ENCODE peak calls at places on chromosomes 6 and 20, in ten cellular contexts. K, M, P, G, F, Z, S, C, A and H are unnamed samples.
A peak's percentile ranks its signal among the peaks of the same experiment; 100 is the strongest.

GRCh38 chr6:157632821-157633220 is 190.2 kb upstream of the SNX9 start:
- DNase-seq in F (peak; percentile 68), K (no peak), P (no peak), M (no peak), G (no peak), A (no peak), S (no peak), Z (no peak), C (no peak), H (no peak)

GRCh38 chr6:36436466-36436865 is 6.2 kb downstream of the PXT1 start:
- DNase-seq in K (no peak), C (no peak), F (peak; percentile 57), A (no peak), S (no peak), Z (no peak), M (no peak), G (no peak), P (no peak), H (no peak)

GRCh38 chr20:4076671-4077070 is 61.3 kb upstream of the RNF24 start:
- DNase-seq in G (no peak), K (peak; percentile 76), C (no peak), P (no peak), Z (no peak), F (peak; percentile 57), A (no peak), S (no peak), M (no peak), H (no peak)

GRCh38 chr6:79334674-79335073 is 100.2 kb upstream of the HMGN3 start:
- DNase-seq in P (no peak), A (no peak), S (no peak), C (no peak), G (no peak), F (no peak), K (no peak), M (no peak), Z (no peak), H (no peak)

GRCh38 chr6:107116328-107116892 is 1.1 kb upstream of the BEND3 start:
- DNase-seq in P (peak; percentile 92), Z (peak; percentile 57), C (peak; percentile 85), G (peak; percentile 45), K (no peak), S (peak; percentile 25), F (peak; percentile 22), A (peak; percentile 21), M (peak; percentile 94), H (peak; percentile 49)

GRCh38 chr6:32294566-32294965 is 70.7 kb upstream of the NOTCH4 start:
- DNase-seq in Z (no peak), K (no peak), G (no peak), M (no peak), P (no peak), C (no peak), F (no peak), S (no peak), A (no peak), H (no peak)

GRCh38 chr6:133594551-133594950 is 294.4 kb upstream of the TCF21 start:
- DNase-seq in C (no peak), S (no peak), Z (no peak), K (no peak), F (no peak), A (no peak), P (no peak), M (no peak), G (no peak), H (no peak)

GRCh38 chr20:50689864-50690263 is 1.5 kb downstream of the RIPOR3 start:
- DNase-seq in Z (peak; percentile 87), F (no peak), S (peak; percentile 25), C (no peak), K (no peak), P (no peak), M (no peak), A (no peak), G (no peak), H (peak; percentile 86)

GRCh38 chr20:63027425-63028389 is 20.9 kb upstream of the BHLHE23 start:
- DNase-seq in M (no peak), C (no peak), S (no peak), A (no peak), G (peak; percentile 43), P (peak; percentile 37), F (no peak), K (no peak), Z (no peak), H (peak; percentile 20)

GRCh38 chr6:152463183-152463582 is 174.0 kb downstream of the SYNE1 start:
- DNase-seq in G (no peak), Z (no peak), K (no peak), M (no peak), S (no peak), F (no peak), C (no peak), P (no peak), A (no peak), H (no peak)

GRCh38 chr6:45966340-45966739 is 49.3 kb downstream of the CLIC5 start:
- DNase-seq in G (no peak), K (no peak), A (no peak), C (no peak), Z (no peak), S (no peak), M (no peak), F (no peak), P (no peak), H (no peak)
- H3K4me3 ChIP-seq in G (no peak overlapping the region), K (no peak overlapping the region), A (no peak overlapping the region), C (peak overlapping the region; percentile 12), Z (no peak overlapping the region), S (no peak overlapping the region), M (no peak overlapping the region), F (no peak overlapping the region), P (no peak overlapping the region), H (no peak overlapping the region)

GRCh38 chr6:160038479-160038878 is 69.6 kb downstream of the IGF2R start:
- DNase-seq in M (no peak), S (no peak), C (peak; percentile 16), P (no peak), Z (no peak), K (no peak), A (no peak), G (no peak), F (no peak), H (no peak)
- H3K36me3 ChIP-seq in M (peaks cover 79% of the 10 kb centered on the region), S (peaks cover 64% of the 10 kb centered on the region), C (peaks cover 81% of the 10 kb centered on the region), P (peaks cover 3% of the 10 kb centered on the region), Z (peaks cover 91% of the 10 kb centered on the region), K (peaks cover 17% of the 10 kb centered on the region), A (peaks cover 44% of the 10 kb centered on the region), G (peaks cover 67% of the 10 kb centered on the region), F (peaks cover 12% of the 10 kb centered on the region), H (peaks cover 5% of the 10 kb centered on the region)

DNA sequence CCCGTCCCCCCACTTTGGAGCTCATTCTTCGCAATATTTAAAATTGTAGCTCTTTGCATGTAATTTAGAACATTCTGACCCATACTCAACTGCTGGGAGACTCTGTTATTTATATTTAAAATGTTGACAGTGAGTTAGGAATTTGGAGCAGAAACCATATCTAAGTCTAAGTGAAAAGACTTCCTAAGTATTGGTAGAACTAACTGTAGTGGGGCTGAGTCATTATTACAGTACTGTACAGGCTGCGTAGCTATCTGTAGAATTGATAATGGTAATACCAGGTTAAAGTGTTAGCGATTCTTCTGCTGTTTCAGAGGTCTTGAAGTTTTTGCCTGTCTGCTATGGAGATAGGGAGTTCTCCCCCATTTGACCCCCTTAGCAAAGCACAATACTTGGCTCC is 3.6 kb downstream of the TOP1 start:
- DNase-seq in F (no peak), P (no peak), A (no peak), G (peak; percentile 28), C (no peak), S (no peak), K (no peak), M (no peak), Z (no peak), H (no peak)
- H3K4me3 ChIP-seq in F (peak overlapping the region; percentile 90), P (no peak overlapping the region), A (no peak overlapping the region), G (no peak overlapping the region), C (peak overlapping the region; percentile 99), S (peak overlapping the region; percentile 97), K (no peak overlapping the region), M (no peak overlapping the region), Z (peak overlapping the region; percentile 96), H (peak overlapping the region; percentile 95)

GRCh38 chr20:41407617-41408016 is 41.0 kb upstream of the EMILIN3 start:
- DNase-seq in F (no peak), P (peak; percentile 18), G (no peak), A (no peak), M (no peak), S (no peak), K (no peak), Z (no peak), C (no peak), H (no peak)

GRCh38 chr20:41406896-41407444 is 40.4 kb upstream of the EMILIN3 start:
- DNase-seq in F (no peak), C (no peak), K (no peak), A (no peak), M (no peak), S (no peak), Z (no peak), G (peak; percentile 89), P (no peak), H (no peak)

GRCh38 chr20:41408131-41408789 is 41.6 kb upstream of the EMILIN3 start:
- DNase-seq in K (no peak), S (no peak), P (no peak), G (no peak), A (no peak), M (no peak), C (no peak), F (no peak), Z (no peak), H (no peak)

GRCh38 chr20:41405436-41405835 is 38.8 kb upstream of the EMILIN3 start:
- DNase-seq in Z (no peak), S (peak; percentile 65), F (no peak), G (no peak), M (no peak), A (no peak), P (no peak), K (no peak), C (no peak), H (no peak)

GRCh38 chr20:41406307-41406706 is 39.7 kb upstream of the EMILIN3 start:
- DNase-seq in P (no peak), K (no peak), G (no peak), F (no peak), Z (no peak), C (no peak), M (no peak), S (no peak), A (no peak), H (no peak)
- H3K36me3 ChIP-seq in P (peaks cover 21% of the 10 kb centered on the region), K (peaks cover 2% of the 10 kb centered on the region), G (peaks cover 53% of the 10 kb centered on the region), F (peaks cover 23% of the 10 kb centered on the region), Z (peaks cover 87% of the 10 kb centered on the region), C (peaks cover 79% of the 10 kb centered on the region), M (peaks cover 79% of the 10 kb centered on the region), S (peaks cover 29% of the 10 kb centered on the region), A (peaks cover 34% of the 10 kb centered on the region), H (peaks cover 14% of the 10 kb centered on the region)

DNA sequence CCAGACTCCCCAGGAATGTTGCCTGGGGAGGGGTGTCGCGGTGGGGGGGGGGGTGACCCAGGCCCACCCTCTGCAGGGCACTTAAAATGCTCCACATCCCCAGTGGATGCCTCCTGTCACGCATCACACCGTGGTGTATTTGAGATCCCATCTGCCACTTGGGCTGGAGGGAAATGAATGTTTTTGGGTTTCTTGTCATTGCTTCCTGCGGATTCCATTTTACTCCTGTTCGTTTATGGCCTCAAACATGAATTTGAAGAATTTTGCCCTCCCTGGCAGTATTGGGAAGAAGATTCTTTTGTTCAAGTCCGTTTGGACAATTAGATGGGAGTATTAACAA is 544 bp upstream of the KHDC1 start:
- DNase-seq in A (no peak), P (no peak), M (no peak), C (no peak), K (no peak), F (no peak), S (no peak), G (no peak), Z (no peak), H (no peak)
- H3K4me3 ChIP-seq in A (peak overlapping the region; percentile 87), P (peak overlapping the region; percentile 60), M (peak overlapping the region; percentile 65), C (peak overlapping the region; percentile 86), K (no peak overlapping the region), F (peak overlapping the region; percentile 73), S (peak overlapping the region; percentile 82), G (peak overlapping the region; percentile 73), Z (peak overlapping the region; percentile 69), H (peak overlapping the region; percentile 58)